ENCODE peak calls at places on chromosomes 5 and 9, in five cellular contexts. One of them, this sample, is unnamed.
A peak's percentile ranks its signal among the peaks of the same experiment; 100 is the strongest.

GRCh38 chr9:107827884-107828283 is 338.3 kb upstream of the KLF4 start:
- DNase-seq in H1: no peak
- DNase-seq in A549: no peak
- DNase-seq in tibial nerve: no peak
- DNase-seq in upper lobe of left lung: no peak
- DNase-seq in this sample: no peak

GRCh38 chr9:592225-592624 is 249.3 kb upstream of the DMRT1 start:
- DNase-seq in H1: no peak
- DNase-seq in A549: no peak
- DNase-seq in tibial nerve: no peak
- DNase-seq in upper lobe of left lung: no peak
- DNase-seq in this sample: no peak

GRCh38 chr9:306907-307306 is 92.2 kb downstream of the DOCK8 start:
- DNase-seq in H1: no peak
- DNase-seq in A549: peak; percentile 28
- DNase-seq in tibial nerve: no peak
- DNase-seq in upper lobe of left lung: no peak
- DNase-seq in this sample: no peak

GRCh38 chr5:134174841-134175839 is 1.6 kb downstream of the SKP1 start:
- DNase-seq in H1: no peak
- DNase-seq in A549: peak; percentile 23
- DNase-seq in tibial nerve: no peak
- DNase-seq in upper lobe of left lung: no peak
- DNase-seq in this sample: no peak

GRCh38 chr9:127201071-127201541 is 63.5 kb upstream of the GARNL3 start:
- DNase-seq in H1: no peak
- DNase-seq in A549: no peak
- DNase-seq in tibial nerve: no peak
- DNase-seq in upper lobe of left lung: no peak
- DNase-seq in this sample: no peak

GRCh38 chr9:115715656-115716055 is 437.9 kb upstream of the PAPPA start:
- DNase-seq in H1: no peak
- DNase-seq in A549: no peak
- DNase-seq in tibial nerve: no peak
- DNase-seq in upper lobe of left lung: no peak
- DNase-seq in this sample: no peak

GRCh38 chr9:108751301-108751824 is 104.4 kb downstream of the ACTL7B start:
- DNase-seq in H1: no peak
- DNase-seq in A549: no peak
- DNase-seq in tibial nerve: no peak
- DNase-seq in upper lobe of left lung: no peak
- DNase-seq in this sample: no peak

GRCh38 chr9:35748858-35749514 is at the start of the genes GBA2 and RGP1:
- DNase-seq in H1: no peak
- DNase-seq in A549: peak; percentile 81
- DNase-seq in tibial nerve: peak; percentile 48
- DNase-seq in upper lobe of left lung: peak; percentile 96
- DNase-seq in this sample: peak; percentile 92

GRCh38 chr5:41176952-41177351 is 36.4 kb downstream of the C6 start:
- DNase-seq in H1: no peak
- DNase-seq in A549: no peak
- DNase-seq in tibial nerve: no peak
- DNase-seq in upper lobe of left lung: no peak
- DNase-seq in this sample: no peak

GRCh38 chr9:106897223-106897622 is 34.3 kb downstream of the ZNF462 start:
- DNase-seq in H1: no peak
- DNase-seq in A549: peak; percentile 15
- DNase-seq in tibial nerve: no peak
- DNase-seq in upper lobe of left lung: no peak
- DNase-seq in this sample: no peak

GRCh38 chr5:9380108-9380507 is 165.8 kb downstream of the SEMA5A start:
- DNase-seq in H1: no peak
- DNase-seq in A549: no peak
- DNase-seq in tibial nerve: no peak
- DNase-seq in upper lobe of left lung: no peak
- DNase-seq in this sample: no peak

GRCh38 chr9:112921549-112921948 is 30.9 kb upstream of the SLC46A2 start:
- DNase-seq in H1: no peak
- DNase-seq in A549: peak; percentile 55
- DNase-seq in tibial nerve: no peak
- DNase-seq in upper lobe of left lung: no peak
- DNase-seq in this sample: no peak

GRCh38 chr9:82234160-82234943 is 245.8 kb downstream of the SPATA31D1 start:
- DNase-seq in H1: no peak
- DNase-seq in A549: no peak
- DNase-seq in tibial nerve: no peak
- DNase-seq in upper lobe of left lung: no peak
- DNase-seq in this sample: no peak

GRCh38 chr5:134510970-134511795 is 14.3 kb upstream of the JADE2 start:
- DNase-seq in H1: peak; percentile 78
- DNase-seq in A549: peak; percentile 82
- DNase-seq in tibial nerve: no peak
- DNase-seq in upper lobe of left lung: no peak
- DNase-seq in this sample: no peak

GRCh38 chr5:55172937-55173695 is at the start of gene CDC20B:
- DNase-seq in H1: no peak
- DNase-seq in A549: peak; percentile 68
- DNase-seq in tibial nerve: peak; percentile 39
- DNase-seq in upper lobe of left lung: peak; percentile 95
- DNase-seq in this sample: peak; percentile 78

GRCh38 chr5:67315082-67315801 is 118.6 kb upstream of the CD180 start:
- DNase-seq in H1: no peak
- DNase-seq in A549: no peak
- DNase-seq in tibial nerve: no peak
- DNase-seq in upper lobe of left lung: no peak
- DNase-seq in this sample: no peak

GRCh38 chr9:137186385-137186784 is 2.0 kb downstream of the ANAPC2 start:
- DNase-seq in H1: no peak
- DNase-seq in A549: no peak
- DNase-seq in tibial nerve: no peak
- DNase-seq in upper lobe of left lung: no peak
- DNase-seq in this sample: no peak

GRCh38 chr9:36765468-36766341 is 193.0 kb downstream of the MELK start:
- DNase-seq in H1: peak; percentile 38
- DNase-seq in A549: peak; percentile 96
- DNase-seq in tibial nerve: peak; percentile 17
- DNase-seq in upper lobe of left lung: peak; percentile 94
- DNase-seq in this sample: peak; percentile 79

GRCh38 chr5:142866563-142867275 is 96.5 kb downstream of the ARHGAP26 start:
- DNase-seq in H1: no peak
- DNase-seq in A549: peak; percentile 82
- DNase-seq in tibial nerve: no peak
- DNase-seq in upper lobe of left lung: no peak
- DNase-seq in this sample: no peak

GRCh38 chr5:171907731-171908343 is 98.6 kb downstream of the FBXW11 start:
- DNase-seq in H1: no peak
- DNase-seq in A549: peak; percentile 64
- DNase-seq in tibial nerve: no peak
- DNase-seq in upper lobe of left lung: no peak
- DNase-seq in this sample: no peak

GRCh38 chr5:179408646-179409045 is 63.4 kb upstream of the ADAMTS2 start:
- DNase-seq in H1: no peak
- DNase-seq in A549: no peak
- DNase-seq in tibial nerve: no peak
- DNase-seq in upper lobe of left lung: no peak
- DNase-seq in this sample: no peak

GRCh38 chr5:8956659-8957058 is 589.2 kb downstream of the SEMA5A start:
- DNase-seq in H1: no peak
- DNase-seq in A549: no peak
- DNase-seq in tibial nerve: no peak
- DNase-seq in upper lobe of left lung: no peak
- DNase-seq in this sample: no peak

GRCh38 chr9:90559075-90560073 is 83.2 kb downstream of the DIRAS2 start:
- DNase-seq in H1: no peak
- DNase-seq in A549: no peak
- DNase-seq in tibial nerve: no peak
- DNase-seq in upper lobe of left lung: no peak
- DNase-seq in this sample: no peak

GRCh38 chr9:3732077-3733038 is 206.6 kb upstream of the RFX3 start:
- DNase-seq in H1: peak; percentile 25
- DNase-seq in A549: peak; percentile 83
- DNase-seq in tibial nerve: no peak
- DNase-seq in upper lobe of left lung: no peak
- DNase-seq in this sample: no peak

GRCh38 chr5:149799119-149799623 is 69.1 kb downstream of the PPARGC1B start:
- DNase-seq in H1: no peak
- DNase-seq in A549: peak; percentile 91
- DNase-seq in tibial nerve: no peak
- DNase-seq in upper lobe of left lung: no peak
- DNase-seq in this sample: peak; percentile 95

DNA sequence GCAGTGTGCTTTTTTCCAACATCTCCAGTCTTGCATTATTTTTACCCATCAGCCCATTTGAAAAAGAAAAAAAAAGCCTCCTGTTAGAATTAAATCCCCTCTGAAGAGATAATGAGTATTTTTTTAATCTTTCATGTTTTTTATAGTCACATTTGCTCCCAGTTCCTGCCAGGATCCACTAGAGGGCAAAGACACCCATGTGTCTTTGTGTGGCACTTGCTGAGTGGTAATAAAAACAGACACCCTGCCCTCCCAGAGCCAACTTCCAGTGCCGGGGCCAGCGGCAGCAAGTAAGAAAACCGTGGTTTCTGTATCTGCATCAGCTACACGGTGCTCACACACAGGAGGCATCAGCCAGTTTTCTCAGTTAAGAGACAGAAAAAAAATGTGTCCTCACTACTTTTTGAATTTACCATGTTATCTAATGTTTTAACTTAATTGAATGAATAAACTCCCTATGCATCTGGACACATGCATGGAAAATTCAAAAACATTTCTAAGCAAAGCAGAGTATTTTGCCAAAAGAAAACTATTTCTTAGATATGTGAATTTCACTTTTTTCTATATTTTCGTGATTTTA is 70.2 kb upstream of the PLEKHG4B start:
- DNase-seq in H1: no peak
- DNase-seq in A549: peak; percentile 49
- DNase-seq in tibial nerve: no peak
- DNase-seq in upper lobe of left lung: no peak
- DNase-seq in this sample: no peak
- TF ChIP-seq CTCF in H1: peak; percentile 31
- TF ChIP-seq CTCF in A549: peak; percentile 38
- TF ChIP-seq CTCF in tibial nerve: no peak
- TF ChIP-seq CTCF in upper lobe of left lung: no peak
- TF ChIP-seq CTCF in this sample: no peak

DNA sequence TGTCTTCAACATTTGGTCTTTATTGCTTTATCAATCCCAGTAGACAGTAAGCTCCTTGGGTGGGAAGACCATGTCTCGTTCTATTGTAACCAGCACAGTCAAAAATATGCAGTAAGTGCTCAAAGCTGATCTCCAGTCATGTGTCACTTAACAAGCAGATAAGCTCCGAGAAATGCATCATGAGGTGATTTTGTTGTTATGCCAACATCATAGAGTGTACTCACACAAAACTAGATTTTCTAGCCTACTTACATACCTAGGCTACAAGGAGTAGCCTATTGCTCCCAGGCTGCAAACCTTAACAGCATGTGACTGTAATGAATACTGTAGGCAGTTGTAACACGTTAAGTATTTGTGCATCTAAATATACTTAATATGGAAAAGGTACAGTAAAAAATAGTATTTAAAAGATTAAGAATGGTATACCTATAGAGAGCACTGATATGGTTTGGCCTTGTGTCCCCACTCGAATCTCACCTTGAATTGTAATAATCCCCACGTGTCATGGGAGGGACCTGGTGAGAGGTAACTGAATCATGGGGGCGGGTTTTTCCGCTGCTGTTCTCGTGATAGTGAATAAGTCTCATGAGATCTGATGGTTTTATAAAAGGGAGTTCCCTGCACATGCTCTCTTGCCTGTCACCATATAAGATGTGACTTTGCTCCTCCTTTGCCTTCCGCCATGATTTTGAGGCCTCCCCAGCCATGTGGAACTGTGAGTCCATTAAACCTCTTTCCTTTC is 39.8 kb upstream of the PCSK5 start:
- DNase-seq in H1: no peak
- DNase-seq in A549: no peak
- DNase-seq in tibial nerve: no peak
- DNase-seq in upper lobe of left lung: no peak
- DNase-seq in this sample: no peak
- TF ChIP-seq EP300 in H1: no peak
- TF ChIP-seq EP300 in A549: no peak
- TF ChIP-seq EP300 in tibial nerve: no peak
- TF ChIP-seq EP300 in upper lobe of left lung: no peak
- TF ChIP-seq EP300 in this sample: no peak

GRCh38 chr9:128201441-128202369 is 1.5 kb upstream of the DNM1 start:
- DNase-seq in H1: no peak
- DNase-seq in A549: no peak
- DNase-seq in tibial nerve: no peak
- DNase-seq in upper lobe of left lung: no peak
- DNase-seq in this sample: no peak

GRCh38 chr9:128204858-128205257 is 1.7 kb downstream of the DNM1 start:
- DNase-seq in H1: no peak
- DNase-seq in A549: no peak
- DNase-seq in tibial nerve: no peak
- DNase-seq in upper lobe of left lung: no peak
- DNase-seq in this sample: no peak

GRCh38 chr9:128203842-128204551 is 818 bp downstream of the DNM1 start:
- DNase-seq in H1: no peak
- DNase-seq in A549: peak; percentile 63
- DNase-seq in tibial nerve: no peak
- DNase-seq in upper lobe of left lung: peak; percentile 88
- DNase-seq in this sample: no peak

GRCh38 chr9:128202648-128203023 is 543 bp upstream of the DNM1 start:
- DNase-seq in H1: no peak
- DNase-seq in A549: no peak
- DNase-seq in tibial nerve: no peak
- DNase-seq in upper lobe of left lung: no peak
- DNase-seq in this sample: no peak

DNA sequence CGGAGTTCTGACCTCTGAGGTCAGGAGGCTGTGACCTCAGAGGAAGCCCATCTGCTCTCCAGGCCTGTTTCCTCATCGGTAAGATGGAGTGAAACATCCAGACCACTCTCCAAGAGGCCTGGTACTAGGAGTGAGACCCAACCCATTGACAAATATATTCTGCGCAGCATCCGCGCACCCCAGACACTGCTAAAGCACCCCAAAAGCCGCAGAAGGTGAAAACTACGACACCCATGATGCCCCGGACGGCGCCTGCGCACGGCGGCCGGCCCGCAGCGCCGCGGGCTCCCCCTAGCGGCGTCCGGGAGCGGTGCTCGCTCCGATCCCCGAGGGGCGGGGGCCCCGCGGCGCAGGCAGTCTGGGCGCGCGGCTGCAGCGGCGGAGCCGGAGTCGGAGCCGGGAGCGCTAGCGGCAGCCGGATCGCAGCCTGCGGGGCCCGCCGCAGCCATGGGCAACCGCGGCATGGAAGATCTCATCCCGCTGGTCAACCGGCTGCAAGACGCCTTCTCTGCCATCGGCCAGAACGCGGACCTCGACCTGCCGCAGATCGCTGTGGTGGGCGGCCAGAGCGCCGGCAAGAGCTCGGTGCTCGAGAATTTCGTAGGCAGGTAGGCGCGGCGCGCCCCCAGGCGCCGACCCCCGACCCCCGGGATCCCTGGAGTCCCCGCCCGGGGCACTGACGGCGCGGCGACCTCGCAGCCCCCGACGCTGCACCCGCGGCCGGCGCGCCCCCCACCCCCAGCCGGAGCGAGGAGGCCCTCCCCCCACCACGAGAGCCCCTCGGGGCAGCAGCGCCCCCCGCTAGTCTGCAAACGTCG is at the start of gene DNM1:
- DNase-seq in H1: no peak
- DNase-seq in A549: peak; percentile 62
- DNase-seq in tibial nerve: no peak
- DNase-seq in upper lobe of left lung: peak; percentile 95
- DNase-seq in this sample: no peak
- TF ChIP-seq POLR2A in H1: no peak
- TF ChIP-seq POLR2A in A549: peak; percentile 54
- TF ChIP-seq POLR2A in tibial nerve: no peak
- TF ChIP-seq POLR2A in upper lobe of left lung: no peak
- TF ChIP-seq POLR2A in this sample: no peak

GRCh38 chr5:15515229-15515628 is 15.2 kb downstream of the FBXL7 start:
- DNase-seq in H1: no peak
- DNase-seq in A549: no peak
- DNase-seq in tibial nerve: no peak
- DNase-seq in upper lobe of left lung: no peak
- DNase-seq in this sample: no peak
- TF ChIP-seq CTCF in H1: no peak
- TF ChIP-seq CTCF in A549: no peak
- TF ChIP-seq CTCF in tibial nerve: no peak
- TF ChIP-seq CTCF in upper lobe of left lung: no peak
- TF ChIP-seq CTCF in this sample: no peak

This sample was measured in sigmoid colon.